ENCODE peak calls at places on chromosome 6, in five cellular contexts. W is cardiac fibroblast, G is neural crest cell, J is lower lobe of right lung, U is fibroblast of mammary gland. M is an unnamed sample.

GRCh38 chr6:81938014-81938761 is 185.7 kb upstream of the TENT5A start:
- DNase-seq in U (peak; percentile 98), W (peak; percentile 96), J (no peak), G (no peak), M (no peak)

GRCh38 chr6:10386756-10387654 is 27.9 kb downstream of the TFAP2A start:
- DNase-seq in W (no peak), J (no peak), G (no peak), U (no peak), M (no peak)

GRCh38 chr6:15661815-15662245 is 998 bp downstream of the DTNBP1 start:
- DNase-seq in W (peak; percentile 5), G (no peak), U (no peak), J (no peak), M (no peak)

GRCh38 chr6:32240686-32241085 is 16.8 kb upstream of the NOTCH4 start:
- DNase-seq in G (no peak), W (no peak), U (no peak), J (no peak), M (no peak)

GRCh38 chr6:125872259-125872921 is 81.6 kb downstream of the NCOA7 start:
- DNase-seq in J (no peak), U (no peak), G (no peak), W (peak; percentile 48), M (no peak)

GRCh38 chr6:25371037-25371347 is 91.8 kb downstream of the CARMIL1 start:
- DNase-seq in J (no peak), G (no peak), U (no peak), W (no peak), M (no peak)

GRCh38 chr6:20202070-20202658 is 10.1 kb downstream of the MBOAT1 start:
- DNase-seq in U (peak; percentile 51), W (peak; percentile 74), G (no peak), J (no peak), M (no peak)

GRCh38 chr6:157269261-157269794 is 54.0 kb downstream of the TMEM242 start:
- DNase-seq in G (no peak), W (peak; percentile 66), J (no peak), U (peak; percentile 83), M (no peak)

GRCh38 chr6:160992323-160993314 is 1.1 kb downstream of the MAP3K4 start:
- DNase-seq in U (peak; percentile 82), J (no peak), G (peak; percentile 43), W (peak; percentile 78), M (no peak)

GRCh38 chr6:146545608-146546007 is 2.0 kb downstream of the RAB32 start:
- DNase-seq in G (no peak), W (peak; percentile 81), J (no peak), U (peak; percentile 54), M (no peak)

GRCh38 chr6:82908661-82909060 is 157.0 kb downstream of the UBE3D start:
- DNase-seq in W (no peak), U (no peak), J (no peak), G (no peak), M (no peak)

GRCh38 chr6:166573456-166574216 is 12.8 kb downstream of the RAMACL start:
- DNase-seq in G (no peak), W (no peak), U (no peak), J (no peak), M (no peak)

GRCh38 chr6:46715106-46715505 is 20.1 kb downstream of the PLA2G7 start:
- DNase-seq in J (no peak), G (no peak), W (peak; percentile 17), U (peak; percentile 52), M (no peak)

GRCh38 chr6:82761674-82762345 is 303.8 kb downstream of the UBE3D start:
- DNase-seq in W (peak; percentile 19), U (peak; percentile 15), G (no peak), J (no peak), M (no peak)

GRCh38 chr6:118317581-118318563 is 230.2 kb upstream of the PLN start:
- DNase-seq in G (no peak), W (peak; percentile 75), U (peak; percentile 31), J (no peak), M (no peak)

GRCh38 chr6:118318648-118319047 is 229.4 kb upstream of the PLN start:
- DNase-seq in G (no peak), J (no peak), U (no peak), W (no peak), M (no peak)

GRCh38 chr6:118316796-118317384 is 231.2 kb upstream of the PLN start:
- DNase-seq in J (no peak), W (no peak), G (no peak), U (no peak), M (no peak)

GRCh38 chr6:118320652-118321051 is 227.4 kb upstream of the PLN start:
- DNase-seq in U (peak; percentile 25), J (no peak), W (peak; percentile 13), G (no peak), M (no peak)

DNA sequence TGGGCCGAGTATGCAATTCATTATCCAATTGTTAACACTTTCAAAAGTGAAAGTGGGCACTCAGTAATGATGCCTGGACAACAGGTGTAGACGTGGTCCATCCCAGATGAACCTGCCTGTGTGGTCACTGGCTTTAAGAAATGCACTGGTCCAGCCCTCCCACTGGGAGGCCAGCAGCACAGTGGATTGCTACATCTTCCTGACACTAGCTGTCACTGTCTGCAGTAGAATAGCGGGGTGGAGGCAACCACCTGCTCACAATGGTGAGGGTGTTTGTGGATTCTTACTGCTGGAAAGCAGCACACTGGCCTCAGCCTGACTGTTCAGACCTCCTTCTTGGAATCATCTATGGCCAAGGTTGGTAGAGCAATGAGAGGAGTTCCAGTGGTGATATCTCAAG is 228.2 kb upstream of the PLN start:
- DNase-seq in G (no peak), W (no peak), U (no peak), J (no peak), M (no peak)
- TF ChIP-seq CTCF in G (no peak), W (no peak), U (no peak), J (no peak), M (no peak)

DNA sequence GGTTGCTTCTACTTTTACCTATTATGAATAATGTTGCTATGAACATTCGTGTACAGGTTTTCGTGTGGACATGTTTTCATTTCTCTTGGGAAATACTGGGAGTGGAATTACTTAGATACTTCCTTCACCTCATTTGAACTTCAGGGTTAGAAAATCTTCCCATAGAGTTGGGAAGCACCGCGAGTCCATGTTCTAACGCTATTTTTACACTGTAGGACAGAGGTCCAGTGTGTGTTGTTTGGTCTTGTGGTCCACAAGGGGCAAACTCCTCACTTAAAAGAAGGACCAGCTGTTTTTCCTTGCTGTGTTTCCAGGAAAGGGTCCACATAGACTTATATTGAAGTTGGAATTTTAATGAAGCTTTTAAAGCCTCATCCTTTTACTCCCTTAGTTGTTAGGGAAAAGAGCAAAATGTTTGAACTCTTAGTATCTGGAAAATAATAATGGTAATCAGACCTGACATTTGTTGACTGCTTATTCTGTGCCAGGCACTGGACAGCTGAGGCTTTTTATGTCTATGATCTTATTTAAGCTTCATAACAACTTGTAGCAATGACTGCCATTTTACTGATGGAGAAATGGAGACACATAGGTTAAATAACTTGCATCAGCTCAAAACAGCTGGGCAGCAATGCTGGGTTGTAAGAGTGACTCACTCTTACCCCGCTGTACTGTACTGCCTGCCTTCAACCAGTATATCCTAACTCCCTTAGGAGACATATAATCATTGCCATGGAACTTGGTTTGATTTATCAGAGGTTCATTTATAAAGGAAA is 52.0 kb downstream of the CDC5L start:
- DNase-seq in J (no peak), W (peak; percentile 89), G (no peak), U (peak; percentile 88), M (no peak)
- TF ChIP-seq CTCF in J (no peak), W (no peak), G (no peak), U (no peak), M (no peak)

GRCh38 chr6:76834399-76834798 is 628.9 kb downstream of the HTR1B start:
- DNase-seq in J (no peak), G (no peak), W (no peak), U (no peak), M (no peak)

GRCh38 chr6:76837564-76837963 is 625.7 kb downstream of the HTR1B start:
- DNase-seq in W (no peak), J (no peak), G (no peak), U (no peak), M (no peak)

GRCh38 chr6:76835289-76835688 is 628.0 kb downstream of the HTR1B start:
- DNase-seq in J (no peak), U (no peak), W (no peak), G (no peak), M (no peak)

GRCh38 chr6:76839505-76839904 is 623.8 kb downstream of the HTR1B start:
- DNase-seq in U (no peak), J (no peak), W (no peak), G (no peak), M (no peak)

GRCh38 chr6:76835695-76836094 is 627.6 kb downstream of the HTR1B start:
- DNase-seq in W (no peak), G (no peak), U (no peak), J (no peak), M (no peak)
- TF ChIP-seq CTCF in W (no peak), G (no peak), U (no peak), J (no peak), M (no peak)

DNA sequence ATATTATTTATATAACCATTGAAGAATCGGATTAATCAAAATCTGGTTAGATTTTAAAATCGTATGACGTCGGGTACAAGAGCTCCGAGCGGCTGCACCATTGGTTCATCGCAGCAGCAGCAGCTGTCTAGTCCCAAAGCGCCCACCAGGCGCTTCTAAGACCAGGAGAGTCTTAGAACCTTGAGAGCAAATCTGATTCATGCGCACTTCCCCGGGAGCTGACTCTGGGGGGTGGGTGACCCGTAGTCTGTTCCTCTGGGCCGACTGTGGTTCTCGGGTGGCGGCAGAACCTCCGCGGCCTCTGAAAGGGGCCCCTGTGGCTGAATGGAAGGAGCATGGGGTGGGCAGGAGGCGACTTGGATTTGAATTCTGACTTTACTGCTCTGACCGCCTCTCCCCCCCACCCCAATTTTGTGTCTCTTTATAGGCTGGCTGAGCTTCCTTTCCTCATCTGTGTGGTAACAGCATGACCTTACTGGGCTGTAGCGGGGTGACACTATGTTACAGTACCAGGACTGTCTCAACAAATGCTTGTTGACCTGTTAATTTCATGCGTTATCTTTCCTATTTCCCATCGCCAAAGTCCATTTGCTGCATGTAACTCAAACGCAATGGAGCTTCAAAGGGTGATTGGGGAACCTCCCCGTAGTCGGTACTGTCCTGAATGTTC is 119.7 kb downstream of the RTN4IP1 start:
- DNase-seq in U (peak; percentile 60), W (peak; percentile 30), G (no peak), J (no peak), M (no peak)
- TF ChIP-seq CTCF in U (peak; percentile 9), W (peak; percentile 28), G (no peak), J (no peak), M (peak; percentile 63)

DNA sequence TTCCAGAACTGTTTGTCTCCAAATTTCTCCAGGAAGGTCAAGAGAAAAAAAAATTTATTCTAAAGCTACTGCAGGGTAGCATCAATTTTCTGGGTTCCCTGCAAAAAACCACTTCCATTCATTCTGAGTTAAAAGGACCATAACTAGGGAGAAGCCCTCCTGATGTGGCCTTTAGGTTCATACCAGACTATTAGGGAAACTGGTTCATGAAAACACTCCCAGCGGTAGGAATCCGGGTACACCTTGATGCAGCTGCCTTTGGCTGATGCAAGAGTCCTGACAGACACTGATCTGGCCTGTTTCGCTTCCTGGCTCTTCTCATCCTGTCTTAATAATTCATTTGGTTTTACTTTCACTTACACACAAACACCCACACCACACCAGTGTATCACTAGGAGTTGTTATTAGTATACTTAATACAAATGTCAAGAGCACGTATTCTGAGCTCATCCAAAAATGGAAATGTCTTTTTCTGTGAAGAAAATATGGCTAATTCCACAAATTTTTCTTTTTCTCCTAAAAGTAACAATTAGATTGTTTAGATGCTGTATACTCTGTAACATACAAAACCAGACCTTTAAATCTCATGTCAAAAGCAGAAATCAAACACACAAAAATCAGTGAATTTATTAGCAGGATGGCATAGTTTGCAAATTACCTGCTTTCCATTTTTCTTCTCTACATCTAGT is 38.4 kb upstream of the ARHGAP18 start:
- DNase-seq in G (no peak), U (peak; percentile 76), J (no peak), W (peak; percentile 77), M (no peak)
- TF ChIP-seq CTCF in G (no peak), U (peak; percentile 12), J (no peak), W (peak; percentile 11), M (no peak)

GRCh38 chr6:129575378-129576118 is 134.4 kb downstream of the ARHGAP18 start:
- DNase-seq in G (no peak), J (no peak), U (peak; percentile 74), W (peak; percentile 75), M (no peak)
- TF ChIP-seq CTCF in G (peak; percentile 79), J (peak; percentile 72), U (peak; percentile 73), W (peak; percentile 59), M (peak; percentile 85)